ENCODE peak calls at places on chromosomes 11 and 22, in four cellular contexts. J, L, Z and S are unnamed samples.

GRCh38 chr11:109994896-109995295 is 98.3 kb upstream of the ZC3H12C start:
- DNase-seq in Z (no peak), L (no peak), J (no peak), S (no peak)

GRCh38 chr22:36462475-36462790 is 19.0 kb downstream of the TXN2 start:
- DNase-seq in Z (no peak), J (no peak), L (no peak), S (no peak)

GRCh38 chr11:79403839-79404238 is 37.0 kb downstream of the TENM4 start:
- DNase-seq in J (no peak), Z (peak; percentile 70), L (no peak), S (no peak)

GRCh38 chr11:60018058-60018457 is 1.1 kb downstream of the OOSP4B start:
- DNase-seq in L (no peak), Z (no peak), J (no peak), S (no peak)

GRCh38 chr22:50626314-50626855 is 1.6 kb downstream of the ARSA start:
- DNase-seq in J (no peak), Z (no peak), L (no peak), S (no peak)

GRCh38 chr22:42151924-42152635 is 21.5 kb upstream of the CYP2D6 start:
- DNase-seq in L (no peak), Z (no peak), J (no peak), S (no peak)

GRCh38 chr11:67276821-67277230 is 10.6 kb downstream of the GRK2 start:
- DNase-seq in J (no peak), L (no peak), Z (no peak), S (peak; percentile 43)

GRCh38 chr11:11543656-11544055 is 78.1 kb downstream of the GALNT18 start:
- DNase-seq in Z (no peak), L (no peak), J (no peak), S (no peak)

GRCh38 chr22:49588739-49589138 is 238.9 kb downstream of the BRD1 start:
- DNase-seq in L (no peak), Z (no peak), J (no peak), S (no peak)

GRCh38 chr22:22700631-22701030 is 56.2 kb downstream of the GGTLC2 start:
- DNase-seq in Z (no peak), J (no peak), L (no peak), S (no peak)

GRCh38 chr11:33704240-33705002 is 3.8 kb upstream of the C11orf91 start:
- DNase-seq in J (no peak), Z (no peak), L (no peak), S (no peak)

DNA sequence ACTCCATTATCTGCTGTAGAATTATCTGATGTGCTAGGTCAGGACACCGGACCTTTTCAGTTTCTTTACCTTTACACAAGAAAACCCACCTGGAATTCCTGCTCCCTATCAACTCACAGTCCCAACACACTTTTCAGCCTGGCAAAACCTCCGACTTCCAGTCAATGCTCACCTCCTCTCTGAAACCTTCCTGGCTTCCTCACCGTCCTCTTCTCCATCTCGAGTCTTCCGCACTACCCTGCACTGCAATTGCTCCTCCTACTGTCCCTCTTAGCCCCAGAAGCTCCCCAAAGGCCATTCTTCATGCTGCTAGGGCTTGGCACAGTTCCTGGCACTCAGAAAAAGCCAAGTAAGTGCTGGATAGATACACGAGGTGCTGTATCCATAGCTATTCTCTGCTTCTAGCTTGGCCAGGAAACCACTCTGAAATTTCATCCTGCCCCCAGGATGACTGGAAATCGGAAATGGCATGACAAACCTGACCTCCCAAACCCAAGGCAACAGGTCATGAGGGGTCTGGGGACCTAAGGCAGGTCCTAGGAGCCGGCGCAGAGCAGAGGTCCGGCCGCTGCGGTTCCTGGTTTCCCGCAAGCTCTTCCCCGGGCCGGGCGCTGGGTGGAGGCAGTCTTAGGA is 702 bp downstream of the SYN3 start:
- DNase-seq in L (no peak), J (no peak), Z (no peak), S (no peak)
- TF ChIP-seq CTCF in L (no peak), J (no peak), Z (no peak), S (no peak)

DNA sequence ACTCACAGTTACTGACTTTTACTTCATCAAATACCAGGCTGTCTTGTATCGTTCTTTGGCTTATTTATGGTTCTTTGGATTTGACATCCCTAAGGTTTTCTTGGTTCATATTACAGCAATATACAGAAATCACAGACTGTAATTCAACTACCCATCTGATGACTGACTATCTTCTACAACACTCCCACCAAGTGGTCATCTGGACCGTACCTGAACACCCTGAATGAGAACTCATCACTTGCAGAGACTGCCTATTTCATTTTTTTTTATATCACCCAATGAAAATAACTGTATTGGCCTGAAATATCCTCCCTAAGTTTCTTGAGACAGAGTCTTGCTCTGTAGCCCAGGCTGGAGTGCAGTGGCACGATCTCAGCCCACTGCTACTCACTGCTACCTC is 9.5 kb upstream of the UPB1 start:
- DNase-seq in Z (no peak), J (peak; percentile 23), L (no peak), S (no peak)
- TF ChIP-seq CTCF in Z (peak; percentile 20), J (no peak), L (no peak), S (peak; percentile 27)

DNA sequence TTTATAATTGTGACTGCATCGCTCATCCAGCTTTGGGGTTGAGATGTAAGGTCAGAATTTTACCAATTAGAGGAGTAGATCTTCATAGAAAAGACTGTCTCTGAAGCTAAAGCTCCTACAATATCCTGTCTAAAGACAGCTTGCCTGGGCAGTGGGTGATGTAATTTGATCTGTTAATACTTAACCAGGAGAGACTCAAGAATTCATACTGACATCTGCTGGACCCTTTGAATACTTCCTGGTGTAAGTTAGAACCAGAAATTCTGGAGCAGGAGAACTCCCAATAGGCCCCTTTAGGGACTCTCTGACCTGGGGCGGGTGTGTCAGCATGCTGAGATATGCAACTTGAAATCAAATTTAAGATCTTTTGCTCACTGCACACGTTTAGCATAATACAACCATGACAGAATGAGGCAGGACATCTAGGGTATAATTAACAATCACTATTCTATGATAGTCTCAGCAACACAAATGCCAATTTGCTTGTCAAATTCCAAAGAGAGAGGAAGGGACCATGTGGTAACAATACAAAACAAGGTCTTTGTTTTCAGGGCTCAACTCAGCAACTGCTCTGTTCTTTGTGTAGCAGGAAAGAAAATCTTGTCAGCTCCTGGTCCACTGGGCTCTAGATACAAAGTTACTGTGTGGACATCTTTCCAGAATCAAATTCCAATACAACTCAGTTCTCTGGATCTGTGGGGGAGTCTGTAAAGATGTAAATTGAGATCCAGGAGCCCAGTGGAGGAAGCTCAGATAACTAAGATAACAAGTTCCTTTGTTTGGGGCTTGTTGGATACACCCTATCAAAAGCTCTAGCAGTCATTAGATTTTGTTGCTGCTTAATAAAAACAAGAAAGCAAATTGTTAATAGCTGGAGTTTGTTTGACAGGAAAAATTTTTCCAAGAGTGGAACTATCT is 144.0 kb downstream of the INSC start:
- DNase-seq in L (no peak), J (peak; percentile 5), Z (no peak), S (no peak)
- TF ChIP-seq CTCF in L (peak; percentile 19), J (no peak), Z (no peak), S (no peak)

DNA sequence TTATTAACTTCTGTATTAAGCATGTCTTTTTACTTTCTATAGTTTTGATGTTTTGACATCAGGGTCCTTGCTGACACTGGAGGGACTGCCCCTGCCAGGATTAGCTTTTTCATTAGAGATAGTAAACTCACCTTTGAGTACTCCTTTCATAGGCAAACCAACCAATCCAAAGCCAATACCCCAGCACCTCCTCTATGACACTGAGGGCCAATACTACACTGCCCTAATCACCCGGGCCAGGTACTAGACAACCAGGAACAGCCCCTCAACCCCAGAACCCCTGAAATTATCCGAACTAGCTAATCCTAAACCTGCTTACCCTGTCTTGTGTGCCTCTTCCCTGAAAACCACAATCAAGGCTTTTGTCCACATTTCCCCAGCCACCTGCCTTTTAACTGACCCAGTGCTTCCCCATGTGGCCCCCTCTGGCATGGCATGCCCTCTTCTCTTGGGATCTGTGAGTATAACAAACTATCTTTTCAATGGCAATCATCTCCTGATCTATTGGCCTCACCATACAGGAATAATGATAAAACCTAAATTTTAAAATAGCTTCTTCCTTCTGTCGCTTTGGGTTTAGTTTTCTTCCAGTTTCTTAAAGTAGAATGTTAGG is 31.2 kb downstream of the RAB6A start:
- DNase-seq in L (no peak), Z (no peak), J (no peak), S (no peak)
- TF ChIP-seq CTCF in L (peak; percentile 45), Z (no peak), J (peak; percentile 51), S (no peak)

DNA sequence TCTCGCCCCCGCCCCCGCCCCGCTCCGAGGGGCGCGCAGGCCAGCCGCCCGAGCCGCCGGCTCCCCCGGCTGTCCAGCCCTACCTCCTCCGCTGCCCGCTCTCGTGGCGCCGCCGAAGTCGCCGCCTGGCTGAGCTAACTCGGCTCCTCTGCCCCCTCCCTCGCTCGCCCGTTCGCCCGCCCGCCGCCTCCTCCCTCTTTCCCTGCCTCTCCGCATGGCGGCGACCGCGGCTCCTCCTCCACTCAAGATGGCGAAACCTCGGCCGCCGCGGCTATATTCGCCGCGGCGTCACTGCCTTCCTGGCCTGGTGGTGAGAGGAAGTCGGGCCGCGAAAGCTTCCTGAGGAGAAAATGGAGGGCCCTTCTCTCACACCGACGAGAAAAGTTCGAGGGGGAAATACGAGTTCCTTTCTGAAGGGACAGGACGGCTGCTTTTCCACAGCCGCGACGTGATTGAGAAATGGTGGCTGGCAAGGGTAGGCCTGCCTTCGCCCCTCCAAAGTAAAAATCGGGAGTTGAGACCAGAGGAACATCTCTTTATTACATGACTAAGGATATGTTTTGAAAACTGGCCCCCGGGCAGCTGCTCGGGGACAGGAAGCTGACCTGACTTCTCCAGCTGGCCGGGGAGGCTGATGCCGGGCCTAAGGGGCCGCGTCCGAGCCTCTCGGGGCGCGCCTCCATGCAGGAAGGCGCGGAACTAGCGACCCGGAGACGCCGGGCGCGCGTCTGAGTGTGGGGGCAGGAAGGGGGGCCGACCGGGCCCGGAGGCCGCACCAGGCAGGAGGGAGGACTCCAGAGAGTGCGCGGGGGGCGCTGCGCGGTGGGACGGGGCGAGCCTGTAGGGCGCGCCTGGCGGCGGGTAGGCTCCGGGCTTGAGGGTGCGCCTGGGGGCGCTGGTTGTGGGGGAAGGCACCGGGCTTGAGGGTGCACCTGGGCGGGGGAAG is at the start of gene DDX6:
- DNase-seq in Z (peak; percentile 89), J (peak; percentile 81), L (peak; percentile 58), S (peak; percentile 88)
- TF ChIP-seq CTCF in Z (peak; percentile 65), J (no peak), L (peak; percentile 39), S (peak; percentile 50)